ENCODE peak calls at places on chromosomes 16 and 17, in ten cellular contexts. O is heart right ventricle; G is tibial artery; J is breast epithelium; Q is tibial nerve; U is CD4-positive, CD25-positive, alpha-beta regulatory T cell; A is psoas muscle; E is right cardiac atrium; H is A549; S is left lung. P is an unnamed sample.

GRCh38 chr17:17994271-17994670 is 21.6 kb downstream of the DRC3 start:
- DNase-seq in Q (no peak), O (peak; percentile 37), S (no peak), A (no peak), J (no peak), E (no peak), U (no peak), G (no peak), H (peak; percentile 74), P (no peak)

GRCh38 chr16:76287466-76287865 is 10.3 kb downstream of the CNTNAP4 start:
- DNase-seq in E (no peak), J (no peak), H (no peak), O (no peak), Q (no peak), U (no peak), G (no peak), A (no peak), S (no peak), P (no peak)

GRCh38 chr16:89656435-89657121 is 930 bp downstream of the CHMP1A start:
- DNase-seq in S (peak; percentile 77), J (no peak), H (no peak), U (no peak), Q (no peak), G (no peak), E (no peak), O (no peak), A (no peak), P (no peak)

GRCh38 chr17:81416612-81417011 is 21.4 kb downstream of the BAHCC1 start:
- DNase-seq in S (no peak), H (no peak), G (no peak), U (no peak), E (no peak), O (no peak), J (no peak), A (no peak), Q (no peak), P (no peak)

GRCh38 chr16:31916056-31916488 is 42.5 kb downstream of the ZNF267 start:
- DNase-seq in Q (no peak), G (no peak), J (no peak), S (no peak), A (no peak), U (no peak), H (peak; percentile 16), O (no peak), E (no peak), P (no peak)

GRCh38 chr17:45958994-45959665 is 39.9 kb upstream of the STH start:
- DNase-seq in A (no peak), H (no peak), O (no peak), Q (no peak), J (no peak), U (no peak), S (no peak), G (no peak), E (no peak), P (no peak)

GRCh38 chr17:36608794-36609497 is 7.6 kb downstream of the MRM1 start:
- DNase-seq in S (no peak), Q (no peak), O (no peak), H (peak; percentile 62), J (no peak), G (no peak), U (no peak), A (peak; percentile 66), E (peak; percentile 55), P (no peak)

GRCh38 chr16:48235556-48236136 is 8.5 kb upstream of the LONP2 start:
- DNase-seq in J (no peak), A (no peak), U (no peak), O (no peak), G (no peak), H (peak; percentile 27), Q (no peak), S (no peak), E (no peak), P (no peak)

GRCh38 chr16:12146966-12147365 is 170.4 kb downstream of the SNX29 start:
- DNase-seq in H (no peak), Q (no peak), U (no peak), O (no peak), J (no peak), E (no peak), A (no peak), S (no peak), G (no peak), P (no peak)

GRCh38 chr17:44219126-44219635 is 294 bp downstream of the UBTF start:
- DNase-seq in E (peak; percentile 74), A (peak; percentile 88), U (peak; percentile 79), J (peak; percentile 65), G (peak; percentile 46), O (no peak), Q (peak; percentile 31), H (peak; percentile 81), S (peak; percentile 92), P (peak; percentile 59)

GRCh38 chr17:61465550-61466237 is 13.5 kb downstream of the TBX4 start:
- DNase-seq in J (no peak), H (no peak), U (no peak), A (no peak), E (no peak), S (no peak), Q (no peak), G (no peak), O (no peak), P (no peak)

GRCh38 chr16:7405166-7405565 is 72.5 kb downstream of the RBFOX1 start:
- DNase-seq in Q (no peak), G (no peak), S (peak; percentile 81), O (peak; percentile 49), J (no peak), H (peak; percentile 8), A (peak; percentile 79), E (peak; percentile 20), U (no peak), P (no peak)

GRCh38 chr17:21165922-21166598 is 39.3 kb downstream of the DHRS7B start:
- DNase-seq in H (no peak), E (peak; percentile 69), A (peak; percentile 86), Q (no peak), S (no peak), O (peak; percentile 70), J (no peak), U (no peak), G (no peak), P (no peak)

GRCh38 chr17:67364847-67365761 is 1.3 kb downstream of the PSMD12 start:
- DNase-seq in S (no peak), E (no peak), J (no peak), A (peak; percentile 61), G (no peak), Q (no peak), O (no peak), U (no peak), H (no peak), P (no peak)

GRCh38 chr16:9072806-9073341 is 18.6 kb upstream of the HAPSTR1 start:
- DNase-seq in J (no peak), H (no peak), E (no peak), O (no peak), Q (no peak), G (no peak), A (no peak), U (no peak), S (no peak), P (no peak)

GRCh38 chr17:71378741-71379140 is 742.1 kb upstream of the SOX9 start:
- DNase-seq in O (no peak), S (no peak), J (no peak), G (no peak), Q (no peak), E (no peak), U (no peak), H (no peak), A (no peak), P (no peak)

GRCh38 chr17:32822996-32823395 is 53.9 kb downstream of the MYO1D start:
- DNase-seq in H (no peak), J (no peak), U (no peak), Q (no peak), G (no peak), A (no peak), S (no peak), O (no peak), E (no peak), P (no peak)
- H3K4me3 ChIP-seq in H (peak overlapping the region; percentile 66), J (peak overlapping the region; percentile 25), U (no peak overlapping the region), Q (peak overlapping the region; percentile 46), G (peak overlapping the region; percentile 45), A (peak overlapping the region; percentile 41), S (peak overlapping the region; percentile 28), O (no peak overlapping the region), E (peak overlapping the region; percentile 74), P (no peak overlapping the region)

DNA sequence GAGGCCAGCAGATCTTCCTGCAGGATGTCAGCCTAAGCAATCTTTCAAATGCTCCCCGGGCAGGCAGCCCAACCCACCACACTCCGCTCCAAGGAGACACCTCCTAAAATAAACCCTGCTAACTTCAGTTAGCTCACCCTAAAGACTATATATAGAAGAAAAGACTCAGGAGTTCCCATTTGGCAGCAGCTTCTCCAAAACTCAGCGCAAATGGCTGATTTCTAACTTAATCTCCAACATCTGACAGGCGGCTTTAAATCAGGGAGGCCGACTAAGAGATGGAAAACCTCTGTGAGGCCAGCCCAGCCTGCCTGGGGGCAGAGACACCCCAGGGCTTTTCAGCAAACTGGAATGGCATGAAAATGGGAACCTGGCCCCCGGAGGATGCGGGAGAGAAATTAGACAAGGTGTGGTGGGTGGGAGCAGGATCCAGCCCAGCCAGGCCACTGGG is 91.6 kb downstream of the XYLT1 start:
- DNase-seq in A (peak; percentile 68), H (no peak), Q (no peak), U (no peak), S (peak; percentile 67), G (no peak), E (peak; percentile 41), O (peak; percentile 56), J (no peak), P (no peak)
- H3K27ac ChIP-seq in A (peak overlapping the region; percentile 36), H (no peak overlapping the region), Q (no peak overlapping the region), U (no peak overlapping the region), S (peak overlapping the region; percentile 11), G (peak overlapping the region; percentile 63), E (peak overlapping the region; percentile 76), O (peak overlapping the region; percentile 15), J (no peak overlapping the region), P (no peak overlapping the region)

GRCh38 chr16:3295783-3296182 is 9.4 kb downstream of the TIGD7 start:
- DNase-seq in Q (no peak), J (no peak), E (no peak), S (no peak), O (no peak), U (no peak), G (no peak), A (no peak), H (no peak), P (no peak)
- H3K9me3 ChIP-seq in Q (no peaks in the 10 kb centered on the region), J (peaks cover 100% of the 10 kb centered on the region), E (peaks cover 8% of the 10 kb centered on the region), S (no peaks in the 10 kb centered on the region), O (peaks cover 41% of the 10 kb centered on the region), U (peaks cover 66% of the 10 kb centered on the region), G (peaks cover 66% of the 10 kb centered on the region), A (peaks cover 85% of the 10 kb centered on the region), H (peaks cover 97% of the 10 kb centered on the region), P (peaks cover 29% of the 10 kb centered on the region)

DNA sequence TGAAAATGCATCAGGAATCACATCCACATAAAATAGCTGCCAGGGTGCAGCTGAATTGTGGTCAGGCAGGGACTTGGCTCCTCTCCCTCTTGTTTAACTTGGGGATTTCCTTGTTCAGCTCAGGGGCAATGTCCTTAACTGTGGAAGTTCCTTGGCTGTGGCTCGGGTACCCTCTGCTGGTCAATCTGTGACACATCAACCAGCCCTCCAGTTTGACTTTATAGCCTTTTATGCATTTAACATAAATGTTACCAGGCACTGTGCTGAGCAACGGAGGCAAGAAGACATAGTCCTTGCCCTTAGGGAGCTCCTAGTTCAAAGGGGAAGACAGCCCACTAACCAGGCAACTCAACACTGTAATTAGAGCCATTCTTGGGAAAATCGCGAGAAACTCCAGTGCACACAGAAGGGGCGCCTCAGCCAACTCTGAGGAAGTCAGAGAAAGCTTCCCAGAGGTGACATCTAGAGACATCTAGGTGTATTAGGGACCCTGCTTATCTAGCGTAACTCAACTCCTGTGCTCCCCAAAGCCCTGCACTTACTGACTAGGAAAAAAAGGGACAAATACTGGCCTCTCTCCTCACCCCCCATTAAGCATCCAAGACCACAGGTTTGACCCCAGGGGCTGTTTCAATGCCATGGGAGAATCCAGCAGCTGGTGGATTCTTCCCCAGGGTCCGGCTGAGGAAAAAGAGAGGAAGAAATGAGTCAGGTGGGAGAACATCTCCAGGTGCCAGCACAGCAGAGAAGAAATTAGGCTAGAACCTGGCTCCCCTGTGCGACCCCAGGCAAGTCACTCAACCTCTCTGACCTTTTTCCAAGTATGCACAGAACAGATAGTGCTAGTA is 17.3 kb upstream of the EEF2K start:
- DNase-seq in G (peak; percentile 71), H (peak; percentile 92), E (peak; percentile 63), Q (peak; percentile 39), S (no peak), J (peak; percentile 65), A (peak; percentile 74), U (peak; percentile 70), O (peak; percentile 39), P (peak; percentile 72)
- H3K4me3 ChIP-seq in G (no peak overlapping the region), H (no peak overlapping the region), E (no peak overlapping the region), Q (no peak overlapping the region), S (no peak overlapping the region), J (no peak overlapping the region), A (no peak overlapping the region), U (peak overlapping the region; percentile 77), O (no peak overlapping the region), P (peak overlapping the region; percentile 51)

P was measured in CD8-positive, alpha-beta memory T cell.